ENCODE peak calls at places on chromosomes 4 and X, in six cellular contexts. One of them, this sample, is unnamed. For H3K4me1 and H3K9me3, the result is how much of the 10 kb centered on the place peaks cover.

GRCh38 chr4:67700119-67700873 is 659 bp downstream of the UBA6 start:
- DNase-seq in neural progenitor cell: no peak
- DNase-seq in tibial nerve: no peak
- DNase-seq in GM23248: peak
- DNase-seq in psoas muscle: no peak
- DNase-seq in colonic mucosa: no peak
- DNase-seq in this sample: no peak

GRCh38 chrX:19121898-19122640 is at the start of gene ADGRG2:
- DNase-seq in neural progenitor cell: peak
- DNase-seq in tibial nerve: peak
- DNase-seq in GM23248: peak
- DNase-seq in psoas muscle: peak
- DNase-seq in colonic mucosa: peak
- DNase-seq in this sample: no peak

GRCh38 chrX:50609796-50610195 is 139.2 kb upstream of the DGKK start:
- DNase-seq in neural progenitor cell: no peak
- DNase-seq in tibial nerve: no peak
- DNase-seq in GM23248: peak
- DNase-seq in psoas muscle: no peak
- DNase-seq in colonic mucosa: no peak
- DNase-seq in this sample: no peak

GRCh38 chr4:70637239-70637920 is 8.8 kb downstream of the ENAM start:
- DNase-seq in neural progenitor cell: no peak
- DNase-seq in tibial nerve: no peak
- DNase-seq in GM23248: peak
- DNase-seq in psoas muscle: no peak
- DNase-seq in colonic mucosa: no peak
- DNase-seq in this sample: no peak

GRCh38 chrX:113048480-113048879 is 207.8 kb upstream of the AMOT start:
- DNase-seq in neural progenitor cell: peak
- DNase-seq in tibial nerve: no peak
- DNase-seq in GM23248: no peak
- DNase-seq in psoas muscle: no peak
- DNase-seq in colonic mucosa: no peak
- DNase-seq in this sample: no peak

GRCh38 chr4:26048962-26049361 is 134.9 kb downstream of the SMIM20 start:
- DNase-seq in neural progenitor cell: no peak
- DNase-seq in tibial nerve: peak
- DNase-seq in GM23248: peak
- DNase-seq in psoas muscle: peak
- DNase-seq in colonic mucosa: no peak
- DNase-seq in this sample: no peak

GRCh38 chr4:31187979-31188378 is 467.8 kb downstream of the PCDH7 start:
- DNase-seq in neural progenitor cell: no peak
- DNase-seq in tibial nerve: no peak
- DNase-seq in GM23248: no peak
- DNase-seq in psoas muscle: no peak
- DNase-seq in colonic mucosa: no peak
- DNase-seq in this sample: no peak

GRCh38 chrX:154350429-154351182 is 23.8 kb downstream of the FLNA start:
- DNase-seq in neural progenitor cell: no peak
- DNase-seq in tibial nerve: no peak
- DNase-seq in GM23248: peak
- DNase-seq in psoas muscle: peak
- DNase-seq in colonic mucosa: no peak
- DNase-seq in this sample: no peak

GRCh38 chr4:159639924-159640323 is 537.0 kb downstream of the RAPGEF2 start:
- DNase-seq in neural progenitor cell: no peak
- DNase-seq in tibial nerve: no peak
- DNase-seq in GM23248: no peak
- DNase-seq in psoas muscle: no peak
- DNase-seq in colonic mucosa: no peak
- DNase-seq in this sample: no peak

GRCh38 chr4:189090174-189090814 is 850.4 kb upstream of the FRG1 start:
- DNase-seq in neural progenitor cell: peak
- DNase-seq in tibial nerve: no peak
- DNase-seq in GM23248: peak
- DNase-seq in psoas muscle: no peak
- DNase-seq in colonic mucosa: no peak
- DNase-seq in this sample: no peak

GRCh38 chr4:3634281-3635089 is 102.3 kb upstream of the LRPAP1 start:
- DNase-seq in neural progenitor cell: no peak
- DNase-seq in tibial nerve: no peak
- DNase-seq in GM23248: no peak
- DNase-seq in psoas muscle: no peak
- DNase-seq in colonic mucosa: no peak
- DNase-seq in this sample: no peak

GRCh38 chr4:174156239-174156826 is 127.1 kb downstream of the FBXO8 start:
- DNase-seq in neural progenitor cell: peak
- DNase-seq in tibial nerve: no peak
- DNase-seq in GM23248: peak
- DNase-seq in psoas muscle: no peak
- DNase-seq in colonic mucosa: no peak
- DNase-seq in this sample: no peak

GRCh38 chr4:25727711-25728493 is 72.3 kb downstream of the SLC34A2 start:
- DNase-seq in neural progenitor cell: no peak
- DNase-seq in tibial nerve: no peak
- DNase-seq in GM23248: no peak
- DNase-seq in psoas muscle: no peak
- DNase-seq in colonic mucosa: no peak
- DNase-seq in this sample: no peak

GRCh38 chrX:113399501-113400192 is 559.0 kb upstream of the AMOT start:
- DNase-seq in neural progenitor cell: no peak
- DNase-seq in tibial nerve: no peak
- DNase-seq in GM23248: peak
- DNase-seq in psoas muscle: no peak
- DNase-seq in colonic mucosa: no peak
- DNase-seq in this sample: no peak

GRCh38 chr4:101689220-101689619 is 101.3 kb upstream of the BANK1 start:
- DNase-seq in neural progenitor cell: no peak
- DNase-seq in tibial nerve: no peak
- DNase-seq in GM23248: no peak
- DNase-seq in psoas muscle: no peak
- DNase-seq in colonic mucosa: no peak
- DNase-seq in this sample: no peak

GRCh38 chr4:102533348-102533747 is 32.2 kb downstream of the NFKB1 start:
- DNase-seq in neural progenitor cell: no peak
- DNase-seq in tibial nerve: no peak
- DNase-seq in GM23248: no peak
- DNase-seq in psoas muscle: no peak
- DNase-seq in colonic mucosa: no peak
- DNase-seq in this sample: no peak

GRCh38 chrX:152072236-152072635 is 66.1 kb downstream of the MAGEA10 start:
- DNase-seq in neural progenitor cell: no peak
- DNase-seq in tibial nerve: no peak
- DNase-seq in GM23248: peak
- DNase-seq in psoas muscle: no peak
- DNase-seq in colonic mucosa: no peak
- DNase-seq in this sample: no peak

GRCh38 chr4:143347495-143347894 is 10.8 kb downstream of the GAB1 start:
- DNase-seq in neural progenitor cell: no peak
- DNase-seq in tibial nerve: no peak
- DNase-seq in GM23248: no peak
- DNase-seq in psoas muscle: no peak
- DNase-seq in colonic mucosa: no peak
- DNase-seq in this sample: no peak

GRCh38 chr4:74624351-74625151 is 169.8 kb downstream of the BTC start:
- DNase-seq in neural progenitor cell: no peak
- DNase-seq in tibial nerve: no peak
- DNase-seq in GM23248: peak
- DNase-seq in psoas muscle: no peak
- DNase-seq in colonic mucosa: no peak
- DNase-seq in this sample: no peak

GRCh38 chrX:42825201-42825600 is 47.2 kb upstream of the PPP1R2C start:
- DNase-seq in neural progenitor cell: no peak
- DNase-seq in tibial nerve: no peak
- DNase-seq in GM23248: no peak
- DNase-seq in psoas muscle: no peak
- DNase-seq in colonic mucosa: no peak
- DNase-seq in this sample: no peak
- H3K4me1 ChIP-seq in neural progenitor cell: under half
- H3K4me1 ChIP-seq in tibial nerve: under half
- H3K4me1 ChIP-seq in GM23248: under half
- H3K4me1 ChIP-seq in psoas muscle: under half
- H3K4me1 ChIP-seq in colonic mucosa: under half
- H3K4me1 ChIP-seq in this sample: under half

GRCh38 chr4:56654238-56654632 is 26.9 kb downstream of the HOPX start:
- DNase-seq in neural progenitor cell: no peak
- DNase-seq in tibial nerve: no peak
- DNase-seq in GM23248: no peak
- DNase-seq in psoas muscle: no peak
- DNase-seq in colonic mucosa: peak
- DNase-seq in this sample: no peak
- H3K4me3 ChIP-seq in neural progenitor cell: no peak
- H3K4me3 ChIP-seq in tibial nerve: no peak
- H3K4me3 ChIP-seq in GM23248: no peak
- H3K4me3 ChIP-seq in psoas muscle: peak
- H3K4me3 ChIP-seq in colonic mucosa: no peak
- H3K4me3 ChIP-seq in this sample: peak

DNA sequence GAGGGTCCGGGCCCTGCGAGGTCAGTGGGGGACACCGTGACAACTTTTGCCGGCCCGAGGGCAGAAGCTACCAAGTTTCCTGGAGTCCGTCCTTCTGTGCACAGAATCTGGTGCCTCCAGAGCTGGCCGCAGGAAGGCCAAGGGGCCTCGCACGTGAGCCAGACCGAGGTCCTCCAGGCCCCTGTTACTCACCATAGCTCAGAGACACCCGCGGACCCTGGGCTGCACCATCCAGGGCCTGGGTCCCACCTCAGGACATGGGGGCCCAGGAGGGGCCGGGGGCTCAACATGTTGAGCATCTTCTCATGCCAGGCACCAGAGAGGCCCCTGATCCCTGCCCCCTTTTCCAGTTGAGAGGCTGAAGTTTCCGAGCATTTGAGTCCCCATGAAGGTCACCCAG is 87.9 kb downstream of the HMX1 start:
- DNase-seq in neural progenitor cell: no peak
- DNase-seq in tibial nerve: no peak
- DNase-seq in GM23248: no peak
- DNase-seq in psoas muscle: no peak
- DNase-seq in colonic mucosa: no peak
- DNase-seq in this sample: no peak
- H3K9me3 ChIP-seq in neural progenitor cell: under half
- H3K9me3 ChIP-seq in tibial nerve: under half
- H3K9me3 ChIP-seq in GM23248: under half
- H3K9me3 ChIP-seq in psoas muscle: under half
- H3K9me3 ChIP-seq in colonic mucosa: under half
- H3K9me3 ChIP-seq in this sample: under half

GRCh38 chr4:8227771-8228318 is 28.8 kb downstream of the SH3TC1 start:
- DNase-seq in neural progenitor cell: no peak
- DNase-seq in tibial nerve: no peak
- DNase-seq in GM23248: no peak
- DNase-seq in psoas muscle: no peak
- DNase-seq in colonic mucosa: no peak
- DNase-seq in this sample: no peak
- H3K4me1 ChIP-seq in neural progenitor cell: under half
- H3K4me1 ChIP-seq in tibial nerve: under half
- H3K4me1 ChIP-seq in GM23248: under half
- H3K4me1 ChIP-seq in psoas muscle: under half
- H3K4me1 ChIP-seq in colonic mucosa: under half
- H3K4me1 ChIP-seq in this sample: half or more

DNA sequence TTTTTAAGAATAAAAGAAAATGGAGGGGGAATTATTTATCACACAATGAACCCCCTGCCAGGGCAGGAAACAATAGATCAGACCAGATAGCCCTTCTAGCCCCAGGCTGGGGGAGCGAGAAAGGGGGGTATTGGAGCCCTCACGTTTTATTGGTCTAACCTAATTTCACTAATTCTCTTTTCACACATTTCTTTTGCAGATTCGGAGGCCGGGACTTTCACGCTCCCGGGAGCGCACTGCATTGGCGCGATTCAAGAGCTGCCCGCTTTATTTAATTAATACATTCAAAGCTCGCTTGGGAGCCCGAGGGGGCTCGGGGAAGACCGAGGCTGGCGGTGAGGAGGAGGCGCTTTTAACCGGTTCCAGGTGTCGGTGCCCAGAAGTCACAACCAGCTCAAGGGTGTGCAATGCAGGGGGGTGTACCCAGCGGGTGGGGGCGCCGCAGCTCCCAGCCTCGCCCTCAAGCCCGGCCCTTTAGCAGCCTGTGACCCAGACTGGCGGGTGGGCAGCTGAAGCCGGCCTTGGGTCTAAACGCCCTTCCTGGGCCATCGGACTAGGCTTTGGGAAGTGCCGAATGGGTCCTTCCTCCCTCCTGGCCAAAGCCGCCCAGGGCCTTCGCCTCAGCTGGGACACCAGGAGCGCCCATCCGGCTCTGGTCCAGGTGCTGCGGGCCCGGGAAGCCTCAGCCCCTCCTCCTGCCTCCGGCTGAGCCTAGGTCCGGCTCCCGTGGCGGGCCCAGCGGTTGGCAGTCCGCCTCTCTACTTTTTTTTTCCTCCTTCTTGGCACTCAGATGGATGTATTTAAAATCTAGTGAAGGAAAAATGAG is 5.3 kb downstream of the NEUROG2 start:
- DNase-seq in neural progenitor cell: peak
- DNase-seq in tibial nerve: no peak
- DNase-seq in GM23248: no peak
- DNase-seq in psoas muscle: no peak
- DNase-seq in colonic mucosa: no peak
- DNase-seq in this sample: no peak
- H3K4me3 ChIP-seq in neural progenitor cell: peak
- H3K4me3 ChIP-seq in tibial nerve: peak
- H3K4me3 ChIP-seq in GM23248: peak
- H3K4me3 ChIP-seq in psoas muscle: peak
- H3K4me3 ChIP-seq in colonic mucosa: no peak
- H3K4me3 ChIP-seq in this sample: no peak

DNA sequence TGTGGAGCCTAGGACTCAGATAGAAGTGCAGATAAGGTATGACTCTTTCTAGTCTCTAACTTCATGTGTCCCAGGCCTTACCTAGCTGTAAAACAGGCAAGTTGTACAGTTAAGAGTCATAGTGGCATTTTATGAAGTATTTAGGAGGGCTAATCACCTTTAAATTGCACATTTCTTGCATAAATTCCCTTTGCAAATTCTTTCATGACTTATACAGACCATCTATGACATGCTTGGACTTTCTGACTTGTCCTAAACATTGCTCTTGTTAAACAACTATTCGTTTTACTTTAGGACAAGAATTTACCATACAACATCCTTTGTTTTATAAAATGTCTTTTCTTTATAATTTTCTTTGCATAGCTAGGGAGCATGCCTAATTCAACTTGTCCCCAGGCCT is 7.8 kb upstream of the RRAGB start:
- DNase-seq in neural progenitor cell: peak
- DNase-seq in tibial nerve: no peak
- DNase-seq in GM23248: no peak
- DNase-seq in psoas muscle: no peak
- DNase-seq in colonic mucosa: no peak
- DNase-seq in this sample: no peak
- H3K9me3 ChIP-seq in neural progenitor cell: under half
- H3K9me3 ChIP-seq in tibial nerve: under half
- H3K9me3 ChIP-seq in GM23248: under half
- H3K9me3 ChIP-seq in psoas muscle: under half
- H3K9me3 ChIP-seq in colonic mucosa: under half
- H3K9me3 ChIP-seq in this sample: under half

DNA sequence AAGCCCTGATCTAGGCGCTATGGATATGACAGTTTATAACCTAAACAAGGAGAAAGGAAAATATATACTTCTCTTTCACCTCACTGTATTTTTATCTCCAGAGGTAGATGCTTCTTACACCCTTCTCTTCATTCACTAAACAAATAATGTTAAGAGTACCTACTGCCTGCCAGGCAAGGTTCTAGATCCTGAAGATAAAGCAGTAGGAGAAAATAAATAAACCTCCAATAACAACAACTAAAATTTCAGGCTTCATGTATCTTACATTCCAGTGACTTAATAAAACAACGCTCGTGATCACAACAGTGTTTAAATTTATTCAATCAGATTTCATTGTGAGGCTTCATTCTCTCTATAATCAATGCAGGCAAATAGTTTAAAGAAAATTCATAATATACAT is 20.6 kb downstream of the PDGFC start:
- DNase-seq in neural progenitor cell: no peak
- DNase-seq in tibial nerve: no peak
- DNase-seq in GM23248: no peak
- DNase-seq in psoas muscle: no peak
- DNase-seq in colonic mucosa: no peak
- DNase-seq in this sample: no peak
- H3K4me1 ChIP-seq in neural progenitor cell: under half
- H3K4me1 ChIP-seq in tibial nerve: under half
- H3K4me1 ChIP-seq in GM23248: half or more
- H3K4me1 ChIP-seq in psoas muscle: half or more
- H3K4me1 ChIP-seq in colonic mucosa: under half
- H3K4me1 ChIP-seq in this sample: under half

This sample was measured in CD8-positive, alpha-beta memory T cell.